ENCODE peak calls at places on chromosomes 16 and 17, in six cellular contexts. B, T, K, P, Z and H are unnamed samples.

GRCh38 chr16:68377221-68377620 is 66.4 kb downstream of the PRMT7 start:
- DNase-seq in B (no peak), T (no peak), K (no peak), P (no peak), Z (no peak), H (no peak)

GRCh38 chr17:78005452-78006171 is 47.1 kb downstream of the TNRC6C start:
- DNase-seq in B (no peak), T (no peak), K (no peak), P (no peak), Z (no peak), H (no peak)

GRCh38 chr16:4412159-4412558 is 4.2 kb downstream of the CORO7 start:
- DNase-seq in B (no peak), T (no peak), K (no peak), P (no peak), Z (no peak), H (no peak)

GRCh38 chr17:58527306-58527705 is 12.9 kb upstream of the MTMR4 start:
- DNase-seq in B (no peak), T (no peak), K (no peak), P (no peak), Z (no peak), H (no peak)

GRCh38 chr16:84730406-84731106 is 30.8 kb downstream of the USP10 start:
- DNase-seq in B (no peak), T (peak), K (peak), P (peak), Z (peak), H (peak)

GRCh38 chr17:3740611-3741073 is 16.9 kb downstream of the HASPIN start:
- DNase-seq in B (no peak), T (no peak), K (no peak), P (no peak), Z (no peak), H (no peak)

GRCh38 chr16:53717577-53717976 is 13.6 kb downstream of the FTO start:
- DNase-seq in B (no peak), T (no peak), K (no peak), P (no peak), Z (no peak), H (no peak)

GRCh38 chr16:25416002-25416401 is 158.4 kb upstream of the ZKSCAN2 start:
- DNase-seq in B (no peak), T (no peak), K (no peak), P (no peak), Z (no peak), H (no peak)

GRCh38 chr16:19876501-19877059 is 8.1 kb downstream of the GPRC5B start:
- DNase-seq in B (no peak), T (no peak), K (no peak), P (no peak), Z (no peak), H (no peak)

GRCh38 chr17:9271989-9272388 is 250.7 kb downstream of the NTN1 start:
- DNase-seq in B (no peak), T (no peak), K (no peak), P (no peak), Z (no peak), H (no peak)

GRCh38 chr17:59754547-59754946 is 47.1 kb downstream of the VMP1 start:
- DNase-seq in B (no peak), T (peak), K (peak), P (peak), Z (peak), H (no peak)

GRCh38 chr17:31067699-31068184 is 27.0 kb upstream of the NF1 start:
- DNase-seq in B (no peak), T (peak), K (peak), P (no peak), Z (peak), H (no peak)

GRCh38 chr17:31374503-31374902 is 17.0 kb upstream of the RAB11FIP4 start:
- DNase-seq in B (no peak), T (no peak), K (no peak), P (no peak), Z (no peak), H (no peak)

GRCh38 chr17:58531661-58532554 is 17.5 kb upstream of the MTMR4 start:
- DNase-seq in B (peak), T (peak), K (peak), P (peak), Z (no peak), H (peak)

GRCh38 chr17:20278805-20279204 is 188.5 kb downstream of the LGALS9B start:
- DNase-seq in B (no peak), T (no peak), K (no peak), P (no peak), Z (no peak), H (no peak)

GRCh38 chr16:21584817-21585216 is 14.6 kb upstream of the METTL9 start:
- DNase-seq in B (no peak), T (no peak), K (no peak), P (no peak), Z (no peak), H (no peak)

GRCh38 chr17:69302682-69303081 is 24.3 kb downstream of the ABCA5 start:
- DNase-seq in B (no peak), T (no peak), K (no peak), P (no peak), Z (no peak), H (no peak)

GRCh38 chr16:2698996-2699750 is 16.9 kb downstream of the KCTD5 start:
- DNase-seq in B (peak), T (no peak), K (no peak), P (no peak), Z (no peak), H (no peak)

GRCh38 chr16:10465821-10466220 is 80.0 kb downstream of the ATF7IP2 start:
- DNase-seq in B (no peak), T (no peak), K (no peak), P (no peak), Z (no peak), H (no peak)

GRCh38 chr16:50360033-50360778 is 8.6 kb downstream of the BRD7 start:
- DNase-seq in B (no peak), T (no peak), K (peak), P (no peak), Z (no peak), H (no peak)

GRCh38 chr17:77516902-77517301 is 376.1 kb downstream of the SEC14L1 start:
- DNase-seq in B (no peak), T (peak), K (peak), P (peak), Z (peak), H (no peak)

GRCh38 chr17:78263736-78264340 is 32.4 kb downstream of the TMEM235 start:
- DNase-seq in B (no peak), T (no peak), K (no peak), P (no peak), Z (no peak), H (no peak)

GRCh38 chr17:68033636-68034451 is 1.7 kb upstream of the KPNA2 start:
- DNase-seq in B (no peak), T (no peak), K (peak), P (no peak), Z (no peak), H (no peak)

GRCh38 chr16:4698321-4699029 is 5.1 kb downstream of the NUDT16L1 start:
- DNase-seq in B (no peak), T (no peak), K (no peak), P (no peak), Z (no peak), H (no peak)

GRCh38 chr17:17350491-17351355 is 47.5 kb downstream of the NT5M start:
- DNase-seq in B (no peak), T (peak), K (peak), P (no peak), Z (no peak), H (no peak)

GRCh38 chr17:39679521-39680192 is 8.2 kb downstream of the PGAP3 start:
- DNase-seq in B (no peak), T (no peak), K (no peak), P (peak), Z (no peak), H (no peak)

GRCh38 chr17:14616508-14616907 is 315.6 kb downstream of the HS3ST3B1 start:
- DNase-seq in B (no peak), T (no peak), K (no peak), P (no peak), Z (no peak), H (no peak)

GRCh38 chr17:71349908-71350600 is 770.8 kb upstream of the SOX9 start:
- DNase-seq in B (no peak), T (no peak), K (no peak), P (no peak), Z (no peak), H (no peak)

GRCh38 chr17:39231587-39232551 is 6.1 kb upstream of the STAC2 start:
- DNase-seq in B (peak), T (peak), K (peak), P (peak), Z (no peak), H (peak)

GRCh38 chr16:75109732-75110243 is 6.8 kb downstream of the LDHD start:
- DNase-seq in B (peak), T (no peak), K (no peak), P (no peak), Z (no peak), H (peak)

GRCh38 chr16:1964046-1964505 is 550 bp downstream of the RPS2 start:
- DNase-seq in B (peak), T (no peak), K (peak), P (peak), Z (no peak), H (peak)

GRCh38 chr17:15918661-15919259 is 26.2 kb upstream of the ADORA2B start:
- DNase-seq in B (peak), T (peak), K (no peak), P (no peak), Z (no peak), H (no peak)

GRCh38 chr17:2688351-2689342 is 22.9 kb downstream of the CLUH start:
- DNase-seq in B (peak), T (peak), K (no peak), P (no peak), Z (no peak), H (peak)